ENCODE peak calls at places on chromosomes 2 and 18, in seven cellular contexts. G is fibroblast of lung, N is transverse colon, L is IMR-90, S is hepatocyte, H is uterus, B is RWPE1. X is an unnamed sample.

GRCh38 chr18:28960146-28960545 is 783.2 kb upstream of the CDH2 start:
- DNase-seq in G (peak; percentile 68), B (peak; percentile 19), L (peak; percentile 60), S (no peak), H (no peak), N (no peak), X (no peak)

GRCh38 chr18:78376036-78376435 is 603.6 kb upstream of the SALL3 start:
- DNase-seq in L (no peak), B (no peak), H (no peak), G (no peak), S (no peak), N (no peak), X (no peak)

GRCh38 chr18:12747530-12748315 is 44.9 kb downstream of the PSMG2 start:
- DNase-seq in G (peak; percentile 58), H (no peak), N (no peak), L (peak; percentile 10), B (no peak), S (no peak), X (no peak)

GRCh38 chr2:64629329-64629781 is 24.4 kb downstream of the SERTAD2 start:
- DNase-seq in G (no peak), S (peak; percentile 57), N (no peak), H (no peak), B (no peak), L (no peak), X (no peak)

GRCh38 chr2:50694798-50695197 is 337.1 kb downstream of the NRXN1 start:
- DNase-seq in L (no peak), G (no peak), S (no peak), H (no peak), N (no peak), B (no peak), X (no peak)

GRCh38 chr2:21966139-21966538 is 842.4 kb downstream of the TDRD15 start:
- DNase-seq in L (peak; percentile 74), G (no peak), H (no peak), N (no peak), S (no peak), B (no peak), X (no peak)

GRCh38 chr2:2570360-2570759 is 239.3 kb upstream of the MYT1L start:
- DNase-seq in N (no peak), B (no peak), H (no peak), G (no peak), S (no peak), L (no peak), X (no peak)

GRCh38 chr2:42132966-42133641 is 36.0 kb upstream of the EML4 start:
- DNase-seq in H (peak; percentile 83), B (peak; percentile 90), G (peak; percentile 99), N (peak; percentile 85), L (peak; percentile 98), S (peak; percentile 92), X (peak; percentile 87)

GRCh38 chr2:61634512-61634911 is 96.4 kb upstream of the XPO1 start:
- DNase-seq in S (no peak), L (no peak), G (no peak), N (no peak), B (no peak), H (no peak), X (no peak)

GRCh38 chr2:63494100-63494499 is 94.2 kb downstream of the WDPCP start:
- DNase-seq in S (no peak), B (no peak), L (no peak), N (no peak), G (no peak), H (no peak), X (no peak)

GRCh38 chr2:222611684-222612083 is 44.2 kb downstream of the FARSB start:
- DNase-seq in G (no peak), N (no peak), H (no peak), S (no peak), B (no peak), L (no peak), X (no peak)

GRCh38 chr2:222609391-222609790 is 46.5 kb downstream of the FARSB start:
- DNase-seq in G (peak; percentile 23), B (no peak), S (no peak), N (no peak), L (peak; percentile 3), H (no peak), X (no peak)

GRCh38 chr2:222615320-222615719 is 40.6 kb downstream of the FARSB start:
- DNase-seq in G (no peak), S (no peak), N (no peak), H (no peak), B (no peak), L (no peak), X (no peak)

GRCh38 chr2:222610746-222611145 is 45.1 kb downstream of the FARSB start:
- DNase-seq in L (peak; percentile 12), B (no peak), N (no peak), H (no peak), S (no peak), G (no peak), X (no peak)

DNA sequence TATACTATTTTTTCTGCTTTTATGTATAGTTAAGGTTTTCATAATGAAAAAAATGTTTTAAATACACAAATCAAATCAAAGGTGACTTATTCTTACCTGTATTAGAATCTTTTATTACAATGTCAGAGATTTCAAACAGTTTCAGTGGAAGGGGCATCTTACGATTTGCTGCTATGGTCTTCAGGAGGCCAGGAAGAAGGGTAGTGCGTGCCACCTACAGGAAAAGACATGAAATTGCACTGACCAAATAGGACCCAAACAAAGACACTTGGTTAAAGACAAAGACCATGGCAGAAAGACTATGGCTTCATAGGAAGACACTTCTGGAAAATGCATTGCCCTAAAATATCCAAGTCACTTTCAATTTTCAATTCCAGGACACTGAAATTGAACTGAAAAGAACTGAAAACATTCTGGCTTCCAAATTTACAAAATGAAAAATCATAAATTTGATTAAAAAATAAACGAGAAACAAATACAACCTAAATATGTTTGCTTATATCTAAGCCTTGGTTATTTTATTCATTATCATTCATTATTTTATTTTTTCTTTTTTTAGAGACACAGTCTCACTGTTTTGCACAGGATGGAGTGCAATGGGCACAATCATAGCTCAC is 42.1 kb downstream of the FARSB start:
- DNase-seq in H (no peak), S (peak; percentile 61), G (peak; percentile 51), N (no peak), L (peak; percentile 66), B (peak; percentile 56), X (no peak)
- TF ChIP-seq CTCF in H (peak; percentile 65), S (peak; percentile 70), G (peak; percentile 93), N (peak; percentile 66), L (peak; percentile 79), B (peak; percentile 84), X (peak; percentile 88)

GRCh38 chr2:72150157-72150960 is 2.7 kb upstream of the CYP26B1 start:
- DNase-seq in G (peak; percentile 56), H (peak; percentile 72), L (peak; percentile 64), N (peak; percentile 86), B (peak; percentile 76), S (peak; percentile 91), X (peak; percentile 83)

GRCh38 chr2:72149556-72150156 is 2.0 kb upstream of the CYP26B1 start:
- DNase-seq in L (peak; percentile 14), H (peak; percentile 15), N (no peak), G (peak; percentile 23), S (no peak), B (no peak), X (no peak)

GRCh38 chr2:72148975-72149555 is 1.4 kb upstream of the CYP26B1 start:
- DNase-seq in B (no peak), L (peak; percentile 10), S (peak; percentile 75), G (peak; percentile 40), N (peak; percentile 46), H (peak; percentile 47), X (peak; percentile 40)

GRCh38 chr2:72153026-72153791 is 5.5 kb upstream of the CYP26B1 start:
- DNase-seq in N (no peak), H (peak; percentile 8), G (no peak), B (no peak), S (no peak), L (no peak), X (no peak)

DNA sequence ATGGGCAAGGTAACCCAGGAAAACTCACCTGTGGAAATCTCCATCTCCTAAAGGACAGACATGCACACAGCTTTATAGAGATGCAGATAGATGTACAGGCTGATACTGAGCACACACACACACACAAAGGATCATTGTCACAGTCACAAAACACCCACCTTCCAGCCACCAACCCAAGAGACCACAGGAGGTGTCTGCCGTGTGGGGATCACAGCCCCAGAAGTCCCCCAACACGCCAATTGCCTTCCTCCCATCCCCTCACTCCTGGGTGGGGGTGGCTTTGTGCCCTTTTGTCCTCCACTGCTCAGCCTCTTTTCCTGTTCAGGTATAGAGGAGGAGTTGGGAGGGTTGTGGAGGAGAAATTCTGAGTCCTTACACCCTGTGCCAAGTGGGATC is 3.3 kb upstream of the CYP26B1 start:
- DNase-seq in N (no peak), S (no peak), B (no peak), L (no peak), G (no peak), H (peak; percentile 3), X (no peak)
- TF ChIP-seq CTCF in N (no peak), S (no peak), B (no peak), L (no peak), G (no peak), H (no peak), X (no peak)

GRCh38 chr2:133886735-133887675 is 318.7 kb upstream of the NCKAP5 start:
- DNase-seq in B (peak; percentile 80), L (peak; percentile 80), S (peak; percentile 89), N (peak; percentile 54), G (peak; percentile 50), H (peak; percentile 27), X (peak; percentile 87)

GRCh38 chr2:133887676-133888040 is 319.4 kb upstream of the NCKAP5 start:
- DNase-seq in S (no peak), B (no peak), N (no peak), L (no peak), G (no peak), H (no peak), X (peak; percentile 16)

GRCh38 chr2:133885847-133886246 is 317.6 kb upstream of the NCKAP5 start:
- DNase-seq in B (peak; percentile 45), N (no peak), G (peak; percentile 6), H (no peak), L (peak; percentile 4), S (no peak), X (no peak)

GRCh38 chr2:133888107-133888506 is 319.8 kb upstream of the NCKAP5 start:
- DNase-seq in S (no peak), G (no peak), L (no peak), N (no peak), H (no peak), B (no peak), X (no peak)

GRCh38 chr2:133884739-133885381 is 316.6 kb upstream of the NCKAP5 start:
- DNase-seq in S (no peak), H (no peak), B (no peak), L (peak; percentile 51), G (peak; percentile 2), N (no peak), X (no peak)
- TF ChIP-seq CTCF in S (peak; percentile 43), H (no peak), B (no peak), L (peak; percentile 64), G (peak; percentile 33), N (no peak), X (peak; percentile 31)

DNA sequence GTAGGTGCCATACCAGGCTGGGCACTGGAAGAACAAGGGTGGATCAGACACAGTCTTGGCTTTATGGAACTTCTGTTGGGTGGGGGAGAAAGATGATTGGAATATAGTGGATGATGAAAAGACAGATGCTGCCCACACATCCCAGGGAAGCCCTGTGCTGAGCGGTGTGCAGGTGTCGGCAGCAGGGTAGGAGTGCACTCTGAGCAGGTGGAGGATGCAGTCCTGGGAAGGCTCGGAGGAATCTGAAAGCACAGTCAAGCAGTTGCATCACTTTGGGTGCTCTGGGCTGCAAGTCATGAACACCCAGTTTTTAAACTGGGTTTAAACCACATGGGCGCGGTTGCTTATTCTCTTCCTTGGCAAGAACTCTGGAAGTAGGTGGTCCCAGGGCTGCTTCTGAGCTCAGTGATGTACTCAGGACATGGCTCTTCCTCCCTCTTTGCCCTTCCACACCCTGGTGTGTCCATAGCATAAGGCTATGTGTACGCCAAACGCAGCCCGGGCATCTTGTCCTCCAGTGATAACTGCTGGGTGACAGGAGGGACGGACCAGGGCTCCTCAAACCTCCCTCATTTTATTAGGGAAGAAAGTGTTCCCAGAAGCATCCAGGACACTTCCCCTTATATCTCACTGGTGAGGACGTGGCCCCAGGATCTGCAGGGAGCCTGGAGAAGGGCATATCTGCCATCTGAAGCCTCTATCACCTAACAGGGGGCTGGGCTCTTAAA is 84.0 kb downstream of the SH3RF3 start:
- DNase-seq in L (no peak), N (no peak), B (no peak), G (no peak), H (no peak), S (no peak), X (no peak)
- TF ChIP-seq CTCF in L (no peak), N (no peak), B (no peak), G (no peak), H (no peak), S (no peak), X (no peak)

X was measured in Caco-2.